ENCODE peak calls at places on chromosomes 7 and 10, in seven cellular contexts. M is upper lobe of right lung, N is adipocyte, J is kidney epithelial cell, T is adrenal gland, F is GM12878, W is K562. I is an unnamed sample. For H3K27me3, the result is how much of the 10 kb centered on the place peaks cover.

GRCh38 chr10:6382081-6382480 is 179.3 kb downstream of the PFKFB3 start:
- DNase-seq in M (no peak), N (peak), J (no peak), T (no peak), F (peak), W (no peak), I (peak)

GRCh38 chr10:92699518-92700272 is 9.9 kb downstream of the HHEX start:
- DNase-seq in M (no peak), N (peak), J (no peak), T (peak), F (no peak), W (no peak), I (peak)

GRCh38 chr10:17512341-17513001 is 58.1 kb upstream of the ST8SIA6 start:
- DNase-seq in M (no peak), N (peak), J (peak), T (peak), F (no peak), W (no peak), I (peak)

GRCh38 chr10:3274414-3274813 is 101.8 kb upstream of the PITRM1 start:
- DNase-seq in M (no peak), N (no peak), J (no peak), T (no peak), F (no peak), W (no peak), I (no peak)

GRCh38 chr7:11698273-11698930 is 133.6 kb downstream of the THSD7A start:
- DNase-seq in M (no peak), N (no peak), J (no peak), T (no peak), F (no peak), W (no peak), I (no peak)

GRCh38 chr10:132566892-132567291 is 29.3 kb downstream of the INPP5A start:
- DNase-seq in M (no peak), N (no peak), J (no peak), T (no peak), F (no peak), W (no peak), I (no peak)

GRCh38 chr10:6058677-6059475 is 3.3 kb downstream of the IL2RA start:
- DNase-seq in M (no peak), N (no peak), J (no peak), T (no peak), F (no peak), W (no peak), I (no peak)

GRCh38 chr7:50197547-50197946 is 104.5 kb upstream of the ZPBP start:
- DNase-seq in M (no peak), N (no peak), J (peak), T (peak), F (peak), W (peak), I (no peak)

GRCh38 chr7:2638224-2638991 is 6.6 kb downstream of the TTYH3 start:
- DNase-seq in M (no peak), N (peak), J (no peak), T (peak), F (no peak), W (no peak), I (peak)

GRCh38 chr10:64115913-64116643 is 594.9 kb downstream of the REEP3 start:
- DNase-seq in M (no peak), N (peak), J (no peak), T (peak), F (no peak), W (peak), I (no peak)

GRCh38 chr7:43876266-43876665 is 6.9 kb upstream of the MRPS24 start:
- DNase-seq in M (no peak), N (no peak), J (no peak), T (no peak), F (no peak), W (no peak), I (no peak)

GRCh38 chr7:111138196-111138569 is 47.3 kb downstream of the LRRN3 start:
- DNase-seq in M (peak), N (peak), J (no peak), T (peak), F (peak), W (no peak), I (peak)

GRCh38 chr10:87659571-87660483 is at the start of gene PAPSS2:
- DNase-seq in M (peak), N (peak), J (no peak), T (peak), F (no peak), W (no peak), I (peak)

GRCh38 chr7:66359656-66360211 is 154.6 kb downstream of the TPST1 start:
- DNase-seq in M (no peak), N (peak), J (no peak), T (no peak), F (no peak), W (no peak), I (no peak)

GRCh38 chr7:66366701-66367100 is 161.6 kb downstream of the TPST1 start:
- DNase-seq in M (no peak), N (no peak), J (no peak), T (no peak), F (no peak), W (no peak), I (no peak)

GRCh38 chr7:66362136-66362535 is 157.0 kb downstream of the TPST1 start:
- DNase-seq in M (no peak), N (no peak), J (no peak), T (no peak), F (no peak), W (no peak), I (no peak)

GRCh38 chr7:66363655-66364054 is 158.5 kb downstream of the TPST1 start:
- DNase-seq in M (no peak), N (no peak), J (no peak), T (no peak), F (no peak), W (no peak), I (no peak)
- H3K27me3 ChIP-seq in M (under half), N (under half), J (under half), T (under half), F (under half), W (under half), I (under half)

DNA sequence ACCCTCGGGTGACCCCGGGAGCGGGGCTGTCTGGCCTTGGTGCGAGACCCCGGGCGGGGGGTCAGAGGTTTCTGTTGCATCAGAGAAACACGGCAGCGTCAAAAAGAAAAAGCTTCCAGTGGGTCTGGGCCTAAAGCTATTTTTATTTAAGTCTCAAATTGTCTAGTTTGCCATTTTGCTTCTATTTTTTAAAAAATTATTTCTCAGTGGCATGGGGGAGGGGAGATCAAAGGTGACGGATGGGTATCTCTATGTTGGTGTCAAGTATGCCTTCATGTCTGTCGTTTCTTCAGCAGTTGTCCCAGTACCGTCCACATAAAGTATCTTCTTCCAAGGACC is 25.9 kb upstream of the VAX1 start:
- DNase-seq in M (no peak), N (no peak), J (no peak), T (no peak), F (no peak), W (no peak), I (no peak)
- H3K27me3 ChIP-seq in M (half or more), N (half or more), J (half or more), T (half or more), F (under half), W (under half), I (under half)

GRCh38 chr10:102408728-102409603 is 9.6 kb downstream of the PSD start:
- DNase-seq in M (no peak), N (peak), J (no peak), T (peak), F (no peak), W (peak), I (no peak)

GRCh38 chr10:102408081-102408727 is 10.4 kb downstream of the PSD start:
- DNase-seq in M (no peak), N (no peak), J (no peak), T (no peak), F (no peak), W (no peak), I (no peak)

GRCh38 chr10:102409604-102410426 is 8.8 kb downstream of the PSD start:
- DNase-seq in M (no peak), N (peak), J (no peak), T (no peak), F (no peak), W (no peak), I (no peak)

GRCh38 chr10:102405632-102406031 is 10.1 kb downstream of the NFKB2 start:
- DNase-seq in M (no peak), N (no peak), J (no peak), T (no peak), F (no peak), W (no peak), I (no peak)

DNA sequence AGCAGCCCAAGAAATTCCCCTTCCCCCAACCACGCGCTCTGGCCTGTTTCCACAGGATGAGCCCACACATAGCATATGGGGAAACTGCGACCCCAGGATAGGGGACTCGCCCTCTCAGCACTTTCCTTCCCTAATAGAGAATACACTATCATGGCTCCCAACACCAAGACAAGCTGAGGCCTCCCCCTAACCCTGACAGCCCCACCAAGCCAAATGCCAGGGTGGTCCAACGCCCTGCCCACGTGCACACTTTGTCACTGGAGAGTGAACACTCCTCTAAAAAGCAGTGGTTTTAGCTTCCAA is 11.0 kb downstream of the PSD start:
- DNase-seq in M (no peak), N (no peak), J (no peak), T (no peak), F (no peak), W (no peak), I (no peak)
- H3K27me3 ChIP-seq in M (under half), N (under half), J (under half), T (under half), F (under half), W (under half), I (under half)

GRCh38 chr7:20778063-20778721 is 8.5 kb downstream of the SP8 start:
- DNase-seq in M (peak), N (peak), J (no peak), T (no peak), F (no peak), W (no peak), I (peak)
- H3K27me3 ChIP-seq in M (half or more), N (half or more), J (half or more), T (half or more), F (under half), W (under half), I (under half)

DNA sequence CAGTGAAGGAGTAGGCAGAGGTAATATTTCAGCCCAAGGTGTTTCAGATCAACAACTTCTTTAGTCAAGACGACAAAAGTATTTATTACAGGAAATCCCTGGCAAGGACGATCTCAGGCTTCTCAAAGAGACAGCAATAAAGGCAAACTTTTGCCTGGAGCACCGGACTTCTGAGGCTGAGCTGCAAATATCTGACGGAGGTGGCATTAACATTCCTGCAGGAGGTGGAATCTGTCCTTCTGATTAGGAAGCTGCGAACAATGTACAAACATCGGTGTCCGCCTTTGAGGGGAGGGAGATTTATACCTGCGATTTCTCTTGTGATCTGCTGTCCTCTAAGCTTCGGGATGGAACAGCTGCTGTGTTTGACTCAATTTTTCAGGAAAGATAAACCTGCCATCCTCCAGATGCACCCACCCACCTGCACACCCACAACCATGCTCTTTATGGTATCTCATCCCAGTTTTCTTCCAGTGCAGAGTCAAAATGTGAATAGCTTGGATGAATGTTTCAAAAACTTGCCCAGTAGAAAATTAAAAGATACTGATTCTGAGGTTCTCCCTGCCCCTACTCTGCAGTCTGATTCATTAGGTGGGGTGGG is 32.1 kb downstream of the EMX2 start:
- DNase-seq in M (no peak), N (no peak), J (no peak), T (no peak), F (no peak), W (no peak), I (no peak)
- H3K27me3 ChIP-seq in M (under half), N (under half), J (under half), T (under half), F (under half), W (under half), I (under half)

GRCh38 chr7:154372106-154372505 is 319.9 kb downstream of the DPP6 start:
- DNase-seq in M (no peak), N (no peak), J (no peak), T (no peak), F (no peak), W (no peak), I (no peak)
- H3K27me3 ChIP-seq in M (under half), N (under half), J (under half), T (under half), F (under half), W (under half), I (under half)

GRCh38 chr10:68957654-68958053 is 1.7 kb downstream of the DDX21 start:
- DNase-seq in M (no peak), N (peak), J (no peak), T (no peak), F (no peak), W (no peak), I (peak)
- H3K27me3 ChIP-seq in M (under half), N (under half), J (under half), T (under half), F (under half), W (under half), I (under half)

I was measured in MG63.